ENCODE peak calls at places on chromosomes 3 and 15, in seven cellular contexts. One of them, this sample, is unnamed.

GRCh38 chr3:72960812-72961518 is 35.6 kb upstream of the PPP4R2 start:
- DNase-seq in astrocyte of the spinal cord: no peak
- DNase-seq in tibial artery: peak; percentile 50
- DNase-seq in adrenal gland: peak; percentile 91
- DNase-seq in foreskin fibroblast: peak; percentile 76
- DNase-seq in HFF-Myc: no peak
- DNase-seq in cardiac fibroblast: peak; percentile 69
- DNase-seq in this sample: peak; percentile 75

GRCh38 chr3:45191424-45191823 is 34.7 kb downstream of the TMEM158 start:
- DNase-seq in astrocyte of the spinal cord: no peak
- DNase-seq in tibial artery: no peak
- DNase-seq in adrenal gland: no peak
- DNase-seq in foreskin fibroblast: no peak
- DNase-seq in HFF-Myc: no peak
- DNase-seq in cardiac fibroblast: no peak
- DNase-seq in this sample: no peak

GRCh38 chr3:126557761-126558160 is 971 bp downstream of the C3orf22 start:
- DNase-seq in astrocyte of the spinal cord: no peak
- DNase-seq in tibial artery: no peak
- DNase-seq in adrenal gland: no peak
- DNase-seq in foreskin fibroblast: no peak
- DNase-seq in HFF-Myc: no peak
- DNase-seq in cardiac fibroblast: no peak
- DNase-seq in this sample: no peak

GRCh38 chr3:62875103-62876002 is at the start of gene CADPS:
- DNase-seq in astrocyte of the spinal cord: no peak
- DNase-seq in tibial artery: peak; percentile 25
- DNase-seq in adrenal gland: no peak
- DNase-seq in foreskin fibroblast: no peak
- DNase-seq in HFF-Myc: no peak
- DNase-seq in cardiac fibroblast: no peak
- DNase-seq in this sample: peak; percentile 53

GRCh38 chr3:69890094-69890493 is 109.4 kb upstream of the SAMMSON start:
- DNase-seq in astrocyte of the spinal cord: no peak
- DNase-seq in tibial artery: no peak
- DNase-seq in adrenal gland: no peak
- DNase-seq in foreskin fibroblast: peak; percentile 57
- DNase-seq in HFF-Myc: no peak
- DNase-seq in cardiac fibroblast: peak; percentile 21
- DNase-seq in this sample: peak; percentile 68

GRCh38 chr3:50502584-50503423 is 630 bp downstream of the CACNA2D2 start:
- DNase-seq in astrocyte of the spinal cord: no peak
- DNase-seq in tibial artery: no peak
- DNase-seq in adrenal gland: no peak
- DNase-seq in foreskin fibroblast: no peak
- DNase-seq in HFF-Myc: no peak
- DNase-seq in cardiac fibroblast: no peak
- DNase-seq in this sample: no peak

GRCh38 chr3:20310629-20311028 is 124.6 kb upstream of the SGO1 start:
- DNase-seq in astrocyte of the spinal cord: no peak
- DNase-seq in tibial artery: peak; percentile 43
- DNase-seq in adrenal gland: no peak
- DNase-seq in foreskin fibroblast: no peak
- DNase-seq in HFF-Myc: no peak
- DNase-seq in cardiac fibroblast: peak; percentile 25
- DNase-seq in this sample: no peak

GRCh38 chr3:184234671-184235380 is 5.4 kb downstream of the VWA5B2 start:
- DNase-seq in astrocyte of the spinal cord: no peak
- DNase-seq in tibial artery: no peak
- DNase-seq in adrenal gland: no peak
- DNase-seq in foreskin fibroblast: no peak
- DNase-seq in HFF-Myc: no peak
- DNase-seq in cardiac fibroblast: no peak
- DNase-seq in this sample: no peak

GRCh38 chr3:90069748-90070147 is 962.3 kb downstream of the EPHA3 start:
- DNase-seq in astrocyte of the spinal cord: peak; percentile 23
- DNase-seq in tibial artery: no peak
- DNase-seq in adrenal gland: no peak
- DNase-seq in foreskin fibroblast: no peak
- DNase-seq in HFF-Myc: no peak
- DNase-seq in cardiac fibroblast: peak; percentile 55
- DNase-seq in this sample: no peak

GRCh38 chr3:129796146-129796545 is 97.4 kb downstream of the TMCC1 start:
- DNase-seq in astrocyte of the spinal cord: no peak
- DNase-seq in tibial artery: no peak
- DNase-seq in adrenal gland: no peak
- DNase-seq in foreskin fibroblast: no peak
- DNase-seq in HFF-Myc: no peak
- DNase-seq in cardiac fibroblast: no peak
- DNase-seq in this sample: no peak

GRCh38 chr3:177460100-177460499 is 262.8 kb upstream of the TBL1XR1 start:
- DNase-seq in astrocyte of the spinal cord: no peak
- DNase-seq in tibial artery: no peak
- DNase-seq in adrenal gland: no peak
- DNase-seq in foreskin fibroblast: no peak
- DNase-seq in HFF-Myc: no peak
- DNase-seq in cardiac fibroblast: no peak
- DNase-seq in this sample: no peak

GRCh38 chr15:47715856-47716445 is 1.4 kb upstream of the SEMA6D start:
- DNase-seq in astrocyte of the spinal cord: peak; percentile 47
- DNase-seq in tibial artery: peak; percentile 46
- DNase-seq in adrenal gland: no peak
- DNase-seq in foreskin fibroblast: peak; percentile 31
- DNase-seq in HFF-Myc: no peak
- DNase-seq in cardiac fibroblast: peak; percentile 19
- DNase-seq in this sample: peak; percentile 64

GRCh38 chr3:71955549-71956373 is 170.8 kb upstream of the PROK2 start:
- DNase-seq in astrocyte of the spinal cord: peak; percentile 84
- DNase-seq in tibial artery: peak; percentile 76
- DNase-seq in adrenal gland: peak; percentile 88
- DNase-seq in foreskin fibroblast: peak; percentile 83
- DNase-seq in HFF-Myc: peak; percentile 75
- DNase-seq in cardiac fibroblast: peak; percentile 87
- DNase-seq in this sample: peak; percentile 93

GRCh38 chr15:63054985-63055384 is 12.4 kb downstream of the TPM1 start:
- DNase-seq in astrocyte of the spinal cord: peak; percentile 16
- DNase-seq in tibial artery: no peak
- DNase-seq in adrenal gland: no peak
- DNase-seq in foreskin fibroblast: no peak
- DNase-seq in HFF-Myc: no peak
- DNase-seq in cardiac fibroblast: peak; percentile 32
- DNase-seq in this sample: no peak

GRCh38 chr3:166304509-166305063 is 467.4 kb upstream of the BCHE start:
- DNase-seq in astrocyte of the spinal cord: no peak
- DNase-seq in tibial artery: no peak
- DNase-seq in adrenal gland: no peak
- DNase-seq in foreskin fibroblast: no peak
- DNase-seq in HFF-Myc: no peak
- DNase-seq in cardiac fibroblast: no peak
- DNase-seq in this sample: no peak

GRCh38 chr3:196145420-196146262 is 63.8 kb upstream of the TFRC start:
- DNase-seq in astrocyte of the spinal cord: no peak
- DNase-seq in tibial artery: no peak
- DNase-seq in adrenal gland: no peak
- DNase-seq in foreskin fibroblast: no peak
- DNase-seq in HFF-Myc: no peak
- DNase-seq in cardiac fibroblast: no peak
- DNase-seq in this sample: no peak

GRCh38 chr3:135329479-135329878 is 534.4 kb downstream of the EPHB1 start:
- DNase-seq in astrocyte of the spinal cord: no peak
- DNase-seq in tibial artery: no peak
- DNase-seq in adrenal gland: no peak
- DNase-seq in foreskin fibroblast: no peak
- DNase-seq in HFF-Myc: no peak
- DNase-seq in cardiac fibroblast: no peak
- DNase-seq in this sample: no peak

GRCh38 chr3:149646181-149646766 is 11.6 kb downstream of the WWTR1 start:
- DNase-seq in astrocyte of the spinal cord: peak; percentile 59
- DNase-seq in tibial artery: no peak
- DNase-seq in adrenal gland: no peak
- DNase-seq in foreskin fibroblast: peak; percentile 63
- DNase-seq in HFF-Myc: no peak
- DNase-seq in cardiac fibroblast: peak; percentile 79
- DNase-seq in this sample: peak; percentile 87

GRCh38 chr15:39682366-39682765 is 100.3 kb downstream of the FSIP1 start:
- DNase-seq in astrocyte of the spinal cord: peak; percentile 27
- DNase-seq in tibial artery: no peak
- DNase-seq in adrenal gland: no peak
- DNase-seq in foreskin fibroblast: no peak
- DNase-seq in HFF-Myc: no peak
- DNase-seq in cardiac fibroblast: no peak
- DNase-seq in this sample: no peak

GRCh38 chr15:66233487-66234415 is 19.8 kb downstream of the MEGF11 start:
- DNase-seq in astrocyte of the spinal cord: no peak
- DNase-seq in tibial artery: no peak
- DNase-seq in adrenal gland: peak; percentile 35
- DNase-seq in foreskin fibroblast: no peak
- DNase-seq in HFF-Myc: no peak
- DNase-seq in cardiac fibroblast: peak; percentile 48
- DNase-seq in this sample: peak; percentile 49

GRCh38 chr3:190526787-190527767 is 13.2 kb downstream of the IL1RAP start:
- DNase-seq in astrocyte of the spinal cord: no peak
- DNase-seq in tibial artery: no peak
- DNase-seq in adrenal gland: no peak
- DNase-seq in foreskin fibroblast: no peak
- DNase-seq in HFF-Myc: no peak
- DNase-seq in cardiac fibroblast: peak; percentile 77
- DNase-seq in this sample: peak; percentile 70

DNA sequence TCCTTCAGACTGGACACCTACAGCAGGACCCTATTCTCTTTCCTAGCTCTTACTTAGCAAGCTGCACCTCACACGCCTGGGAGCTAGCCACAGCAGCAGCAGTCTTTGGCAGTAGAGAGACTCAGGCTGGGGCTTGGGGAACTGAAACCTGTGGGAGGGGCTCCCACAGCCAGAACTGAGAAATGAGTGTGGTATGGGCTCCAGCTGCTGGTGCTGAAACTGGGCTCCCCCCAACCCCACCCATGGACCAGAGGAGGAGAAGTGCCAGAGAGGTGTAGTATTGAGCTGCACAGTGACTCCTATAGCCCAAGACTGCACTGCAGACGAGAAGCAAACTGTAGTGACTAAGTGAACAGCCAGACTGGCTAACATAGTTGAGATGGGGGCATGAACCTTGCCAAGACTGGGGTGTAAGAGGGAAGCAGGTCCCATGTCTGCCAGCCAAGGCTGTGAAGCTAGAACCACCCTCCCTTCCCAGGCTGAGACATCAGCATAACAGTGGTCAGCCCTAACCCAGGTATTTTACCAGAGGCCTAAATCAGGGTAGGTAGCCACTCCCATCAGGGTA is 62.5 kb downstream of the MYO5A start:
- DNase-seq in astrocyte of the spinal cord: no peak
- DNase-seq in tibial artery: peak; percentile 70
- DNase-seq in adrenal gland: peak; percentile 46
- DNase-seq in foreskin fibroblast: no peak
- DNase-seq in HFF-Myc: no peak
- DNase-seq in cardiac fibroblast: no peak
- DNase-seq in this sample: no peak
- TF ChIP-seq CTCF in astrocyte of the spinal cord: no peak
- TF ChIP-seq CTCF in tibial artery: no peak
- TF ChIP-seq CTCF in adrenal gland: no peak
- TF ChIP-seq CTCF in foreskin fibroblast: no peak
- TF ChIP-seq CTCF in HFF-Myc: no peak
- TF ChIP-seq CTCF in cardiac fibroblast: no peak
- TF ChIP-seq CTCF in this sample: no peak

DNA sequence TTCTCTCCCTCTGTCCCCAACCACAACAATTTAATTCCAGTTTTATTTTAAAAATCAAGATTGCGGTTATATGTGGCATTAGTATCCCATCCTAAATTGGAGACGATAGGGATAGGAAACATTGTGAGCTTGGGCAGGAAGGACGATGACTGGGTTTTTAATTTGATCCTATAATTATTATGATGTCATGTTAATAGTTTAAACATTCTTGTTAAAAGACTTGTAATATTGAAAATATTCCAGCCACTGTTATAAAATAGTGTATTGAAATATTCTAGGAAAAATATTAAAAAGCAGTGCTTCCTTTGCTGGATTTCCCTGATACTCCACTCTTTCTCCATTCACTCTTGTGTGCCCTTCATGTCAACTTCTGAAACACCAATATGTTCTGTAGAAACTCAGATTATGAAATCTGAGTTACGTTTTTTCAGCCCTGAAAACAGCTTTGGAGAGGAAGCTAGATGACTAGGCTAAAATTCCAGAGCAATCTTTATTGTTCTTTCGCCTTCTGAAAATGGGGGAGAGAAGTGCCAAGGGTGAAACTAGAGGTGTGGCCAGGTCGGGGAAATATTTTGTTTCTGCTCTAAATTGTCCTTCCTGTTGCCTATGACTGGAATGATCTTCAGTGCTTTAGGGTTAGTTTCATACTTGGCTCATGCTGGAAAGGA is 46.1 kb upstream of the MAP3K13 start:
- DNase-seq in astrocyte of the spinal cord: no peak
- DNase-seq in tibial artery: no peak
- DNase-seq in adrenal gland: peak; percentile 26
- DNase-seq in foreskin fibroblast: no peak
- DNase-seq in HFF-Myc: no peak
- DNase-seq in cardiac fibroblast: peak; percentile 93
- DNase-seq in this sample: no peak
- H3K4me3 ChIP-seq in astrocyte of the spinal cord: no peak overlapping the region
- H3K4me3 ChIP-seq in tibial artery: no peak overlapping the region
- H3K4me3 ChIP-seq in adrenal gland: peak overlapping the region; percentile 33
- H3K4me3 ChIP-seq in foreskin fibroblast: no peak overlapping the region
- H3K4me3 ChIP-seq in HFF-Myc: no peak overlapping the region
- H3K4me3 ChIP-seq in cardiac fibroblast: no peak overlapping the region
- H3K4me3 ChIP-seq in this sample: no peak overlapping the region

GRCh38 chr3:53230041-53230621 is 25.7 kb downstream of the TKT start:
- DNase-seq in astrocyte of the spinal cord: no peak
- DNase-seq in tibial artery: no peak
- DNase-seq in adrenal gland: no peak
- DNase-seq in foreskin fibroblast: no peak
- DNase-seq in HFF-Myc: no peak
- DNase-seq in cardiac fibroblast: no peak
- DNase-seq in this sample: no peak
- TF ChIP-seq CTCF in astrocyte of the spinal cord: peak; percentile 24
- TF ChIP-seq CTCF in tibial artery: no peak
- TF ChIP-seq CTCF in adrenal gland: no peak
- TF ChIP-seq CTCF in foreskin fibroblast: peak; percentile 2
- TF ChIP-seq CTCF in HFF-Myc: peak; percentile 27
- TF ChIP-seq CTCF in cardiac fibroblast: no peak
- TF ChIP-seq CTCF in this sample: no peak

DNA sequence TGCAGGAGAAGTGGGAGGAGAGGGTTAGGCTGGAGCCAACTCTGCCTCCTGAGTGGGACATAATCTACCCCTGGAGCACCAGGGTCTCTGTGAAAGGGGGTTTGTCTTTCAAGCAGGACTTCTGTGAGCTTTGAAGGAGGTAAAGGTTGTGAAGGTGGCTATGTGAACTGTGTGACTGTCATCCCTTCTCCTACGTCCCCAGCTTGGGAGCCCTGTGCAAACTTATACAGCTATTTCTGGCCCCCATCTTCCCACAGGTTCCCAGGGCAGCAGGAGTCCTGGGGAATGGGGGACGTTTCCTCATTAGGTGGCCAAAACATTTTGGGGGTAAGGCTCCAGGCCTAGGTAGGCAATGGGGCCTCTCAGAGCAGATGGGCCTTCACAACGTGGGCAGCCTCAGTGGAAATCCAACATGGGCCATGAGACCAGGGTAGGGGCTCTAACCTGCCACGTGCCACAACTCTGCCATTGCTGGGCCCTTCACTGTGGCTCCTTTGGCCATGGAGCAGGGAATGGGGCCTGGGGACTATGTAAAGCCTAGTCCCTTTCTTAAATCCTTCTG is 3.5 kb downstream of the VIPR1 start:
- DNase-seq in astrocyte of the spinal cord: no peak
- DNase-seq in tibial artery: peak; percentile 18
- DNase-seq in adrenal gland: no peak
- DNase-seq in foreskin fibroblast: no peak
- DNase-seq in HFF-Myc: no peak
- DNase-seq in cardiac fibroblast: no peak
- DNase-seq in this sample: no peak
- H3K4me3 ChIP-seq in astrocyte of the spinal cord: no peak overlapping the region
- H3K4me3 ChIP-seq in tibial artery: no peak overlapping the region
- H3K4me3 ChIP-seq in adrenal gland: no peak overlapping the region
- H3K4me3 ChIP-seq in foreskin fibroblast: no peak overlapping the region
- H3K4me3 ChIP-seq in HFF-Myc: no peak overlapping the region
- H3K4me3 ChIP-seq in cardiac fibroblast: no peak overlapping the region
- H3K4me3 ChIP-seq in this sample: no peak overlapping the region